ENCODE peak calls at places on chromosomes 3 and 15, in five cellular contexts. One of them, this sample, is unnamed.

GRCh38 chr3:65112751-65113300 is 425.0 kb upstream of the ADAMTS9 start:
- DNase-seq in SK-N-SH: no peak
- DNase-seq in HCT116: no peak
- DNase-seq in IMR-90: no peak
- DNase-seq in K562: no peak
- DNase-seq in this sample: no peak

GRCh38 chr15:71743861-71744382 is 66.4 kb upstream of the NR2E3 start:
- DNase-seq in IMR-90: peak; percentile 69
- DNase-seq in SK-N-SH: peak; percentile 69
- DNase-seq in K562: peak; percentile 54
- DNase-seq in HCT116: no peak
- DNase-seq in this sample: no peak

GRCh38 chr3:45134758-45135521 is 11.2 kb downstream of the CDCP1 start:
- DNase-seq in K562: no peak
- DNase-seq in IMR-90: peak; percentile 67
- DNase-seq in SK-N-SH: no peak
- DNase-seq in HCT116: no peak
- DNase-seq in this sample: no peak

GRCh38 chr3:72446406-72447058 is 401.7 kb downstream of the SHQ1 start:
- DNase-seq in HCT116: no peak
- DNase-seq in K562: no peak
- DNase-seq in SK-N-SH: no peak
- DNase-seq in IMR-90: peak; percentile 18
- DNase-seq in this sample: no peak

GRCh38 chr3:62918131-62918530 is 42.9 kb upstream of the CADPS start:
- DNase-seq in SK-N-SH: no peak
- DNase-seq in HCT116: no peak
- DNase-seq in IMR-90: no peak
- DNase-seq in K562: no peak
- DNase-seq in this sample: no peak

GRCh38 chr15:74817370-74817737 is 4.7 kb downstream of the LMAN1L start:
- DNase-seq in HCT116: no peak
- DNase-seq in SK-N-SH: peak; percentile 69
- DNase-seq in IMR-90: peak; percentile 16
- DNase-seq in K562: no peak
- DNase-seq in this sample: no peak

GRCh38 chr3:53969086-53969485 is 77.4 kb upstream of the SELENOK start:
- DNase-seq in K562: peak; percentile 25
- DNase-seq in SK-N-SH: no peak
- DNase-seq in IMR-90: no peak
- DNase-seq in HCT116: no peak
- DNase-seq in this sample: no peak

GRCh38 chr3:126345641-126346460 is 11.4 kb downstream of the KLF15 start:
- DNase-seq in IMR-90: no peak
- DNase-seq in K562: no peak
- DNase-seq in HCT116: no peak
- DNase-seq in SK-N-SH: no peak
- DNase-seq in this sample: no peak

GRCh38 chr3:179375091-179375999 is 27.8 kb downstream of the MFN1 start:
- DNase-seq in SK-N-SH: no peak
- DNase-seq in IMR-90: no peak
- DNase-seq in K562: peak; percentile 61
- DNase-seq in HCT116: no peak
- DNase-seq in this sample: no peak
- TF ChIP-seq RAD21 in SK-N-SH: no peak
- TF ChIP-seq RAD21 in IMR-90: no peak
- TF ChIP-seq RAD21 in K562: no peak
- TF ChIP-seq RAD21 in HCT116: no peak
- TF ChIP-seq RAD21 in this sample: no peak

GRCh38 chr3:195073866-195074860 is 196.8 kb downstream of the XXYLT1 start:
- DNase-seq in K562: no peak
- DNase-seq in SK-N-SH: no peak
- DNase-seq in HCT116: no peak
- DNase-seq in IMR-90: no peak
- DNase-seq in this sample: no peak

GRCh38 chr3:195076981-195077610 is 193.9 kb downstream of the XXYLT1 start:
- DNase-seq in IMR-90: no peak
- DNase-seq in HCT116: no peak
- DNase-seq in SK-N-SH: no peak
- DNase-seq in K562: no peak
- DNase-seq in this sample: no peak

GRCh38 chr3:195072916-195073564 is 197.9 kb downstream of the XXYLT1 start:
- DNase-seq in HCT116: no peak
- DNase-seq in SK-N-SH: no peak
- DNase-seq in IMR-90: no peak
- DNase-seq in K562: no peak
- DNase-seq in this sample: no peak

GRCh38 chr3:195075941-195076875 is 194.8 kb downstream of the XXYLT1 start:
- DNase-seq in HCT116: no peak
- DNase-seq in SK-N-SH: peak; percentile 63
- DNase-seq in IMR-90: no peak
- DNase-seq in K562: no peak
- DNase-seq in this sample: no peak

DNA sequence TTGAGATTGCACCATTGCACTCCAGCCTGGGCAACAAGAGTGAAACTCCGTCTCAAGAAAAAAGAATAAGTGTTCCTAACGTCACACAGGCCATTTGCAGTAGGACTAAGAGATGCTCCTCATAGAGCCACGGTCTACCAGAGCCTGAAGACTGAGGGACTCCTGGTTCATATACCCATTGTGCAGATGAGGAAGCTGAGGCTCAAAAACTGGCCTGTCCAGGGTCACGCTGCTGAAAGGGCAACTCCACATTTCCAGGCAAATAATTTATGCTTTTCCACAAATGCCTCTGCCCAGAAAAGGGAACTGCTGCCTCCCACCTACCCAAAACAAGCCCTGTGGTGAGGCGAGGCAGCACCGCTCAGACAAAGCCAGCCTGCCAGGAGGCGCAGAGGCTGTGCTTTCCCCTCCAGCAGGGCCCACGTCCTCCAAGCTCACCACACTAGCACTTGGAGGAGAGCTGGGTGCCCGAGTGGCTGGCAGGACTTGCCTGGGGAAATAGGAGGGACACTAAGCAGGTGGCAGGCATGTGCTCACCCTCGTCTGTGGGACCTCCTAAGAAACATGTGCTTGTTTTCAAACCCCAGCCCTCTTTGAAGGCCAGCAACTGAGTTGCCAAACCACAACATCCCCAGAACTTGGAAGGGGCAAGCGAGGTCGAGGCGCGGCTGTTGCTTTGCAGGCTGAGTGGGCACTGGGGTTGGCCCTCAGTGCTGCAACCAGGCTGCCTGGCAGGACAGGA is 195.6 kb downstream of the XXYLT1 start:
- DNase-seq in K562: no peak
- DNase-seq in SK-N-SH: no peak
- DNase-seq in HCT116: no peak
- DNase-seq in IMR-90: peak; percentile 10
- DNase-seq in this sample: no peak
- TF ChIP-seq RAD21 in K562: no peak
- TF ChIP-seq RAD21 in SK-N-SH: no peak
- TF ChIP-seq RAD21 in HCT116: no peak
- TF ChIP-seq RAD21 in IMR-90: no peak
- TF ChIP-seq RAD21 in this sample: no peak

GRCh38 chr3:151265166-151265565 is 13.2 kb downstream of the P2RY14 start:
- DNase-seq in K562: no peak
- DNase-seq in HCT116: no peak
- DNase-seq in IMR-90: no peak
- DNase-seq in SK-N-SH: no peak
- DNase-seq in this sample: no peak

GRCh38 chr3:151256761-151257160 is 21.6 kb downstream of the P2RY14 start:
- DNase-seq in SK-N-SH: no peak
- DNase-seq in K562: no peak
- DNase-seq in HCT116: no peak
- DNase-seq in IMR-90: no peak
- DNase-seq in this sample: no peak

GRCh38 chr3:151264611-151265010 is 13.7 kb downstream of the P2RY14 start:
- DNase-seq in K562: no peak
- DNase-seq in SK-N-SH: no peak
- DNase-seq in IMR-90: no peak
- DNase-seq in HCT116: no peak
- DNase-seq in this sample: no peak

GRCh38 chr3:151263126-151263525 is 15.2 kb downstream of the P2RY14 start:
- DNase-seq in IMR-90: peak; percentile 19
- DNase-seq in HCT116: no peak
- DNase-seq in SK-N-SH: no peak
- DNase-seq in K562: no peak
- DNase-seq in this sample: no peak

GRCh38 chr3:151259664-151260063 is 18.7 kb downstream of the P2RY14 start:
- DNase-seq in HCT116: no peak
- DNase-seq in IMR-90: peak; percentile 64
- DNase-seq in K562: no peak
- DNase-seq in SK-N-SH: no peak
- DNase-seq in this sample: no peak
- TF ChIP-seq RAD21 in HCT116: no peak
- TF ChIP-seq RAD21 in IMR-90: no peak
- TF ChIP-seq RAD21 in K562: no peak
- TF ChIP-seq RAD21 in SK-N-SH: no peak
- TF ChIP-seq RAD21 in this sample: no peak

DNA sequence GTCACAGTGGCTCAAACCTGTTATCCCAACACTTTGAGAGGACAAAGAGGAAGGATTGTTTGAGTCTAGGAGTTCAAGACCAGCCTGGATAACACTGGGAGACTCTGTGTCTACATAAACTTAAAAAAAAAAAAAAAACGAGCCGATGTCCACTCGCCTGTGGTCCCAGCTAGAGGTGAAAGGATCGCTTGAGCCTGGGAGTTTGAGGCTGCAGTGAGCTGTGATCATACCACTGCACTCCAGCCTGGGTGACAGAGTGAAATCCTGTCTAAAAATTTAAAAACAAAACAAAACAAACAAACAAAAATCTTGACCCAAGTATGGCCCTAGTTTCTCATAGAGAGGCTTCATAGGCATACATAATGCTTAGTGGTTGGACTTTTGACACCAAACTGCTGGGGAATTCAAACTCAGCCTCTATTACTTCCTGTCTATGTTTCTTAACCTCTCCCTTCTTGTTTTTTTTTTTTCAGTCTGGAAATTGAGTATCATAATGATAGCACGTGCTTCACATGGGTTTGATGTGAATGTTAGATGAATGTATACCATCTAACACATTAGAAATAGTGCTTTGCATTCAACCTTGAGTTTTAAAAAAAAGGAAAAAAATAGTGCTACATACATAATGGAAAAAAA is 46.4 kb upstream of the CAPN7 start:
- DNase-seq in K562: no peak
- DNase-seq in SK-N-SH: no peak
- DNase-seq in HCT116: no peak
- DNase-seq in IMR-90: no peak
- DNase-seq in this sample: no peak
- TF ChIP-seq RAD21 in K562: no peak
- TF ChIP-seq RAD21 in SK-N-SH: no peak
- TF ChIP-seq RAD21 in HCT116: no peak
- TF ChIP-seq RAD21 in IMR-90: no peak
- TF ChIP-seq RAD21 in this sample: no peak

GRCh38 chr3:58692484-58692883 is 25.9 kb upstream of the FAM3D start:
- DNase-seq in IMR-90: no peak
- DNase-seq in SK-N-SH: no peak
- DNase-seq in K562: no peak
- DNase-seq in HCT116: no peak
- DNase-seq in this sample: no peak

GRCh38 chr3:58690490-58690889 is 23.9 kb upstream of the FAM3D start:
- DNase-seq in IMR-90: no peak
- DNase-seq in K562: no peak
- DNase-seq in HCT116: no peak
- DNase-seq in SK-N-SH: no peak
- DNase-seq in this sample: no peak

GRCh38 chr3:58688563-58688962 is 22.0 kb upstream of the FAM3D start:
- DNase-seq in IMR-90: no peak
- DNase-seq in HCT116: no peak
- DNase-seq in SK-N-SH: no peak
- DNase-seq in K562: no peak
- DNase-seq in this sample: no peak

GRCh38 chr3:58693929-58694850 is 27.6 kb upstream of the FAM3D start:
- DNase-seq in HCT116: no peak
- DNase-seq in K562: no peak
- DNase-seq in IMR-90: no peak
- DNase-seq in SK-N-SH: no peak
- DNase-seq in this sample: no peak

GRCh38 chr3:58691997-58692396 is 25.4 kb upstream of the FAM3D start:
- DNase-seq in SK-N-SH: no peak
- DNase-seq in HCT116: peak; percentile 41
- DNase-seq in K562: no peak
- DNase-seq in IMR-90: peak; percentile 7
- DNase-seq in this sample: no peak
- TF ChIP-seq RAD21 in SK-N-SH: no peak
- TF ChIP-seq RAD21 in HCT116: no peak
- TF ChIP-seq RAD21 in K562: no peak
- TF ChIP-seq RAD21 in IMR-90: no peak
- TF ChIP-seq RAD21 in this sample: no peak

This sample was measured in A549.